ENCODE peak calls at places on chromosomes 5 and 9, in ten cellular contexts. I is suprapubic skin; Q is astrocyte of the hippocampus; N is COR-L47; T is activated CD4-positive, alpha-beta T cell treated with anti-CD3 and anti-CD28 coated beads, Interleukin-2, amount 50 U/mL, for 48 hours; U is T-helper 2 cell treated with Interferon-gamma antibody and Interleukin-4, amounts not matched to agents 5 μg/mL and 100 μg/mL, for 36 hours; K is HS-5; B is amniotic epithelial cell; L is HCT116; X is SK-N-SH. E is an unnamed sample.

GRCh38 chr5:82019342-82020138 is 47.7 kb downstream of the ATG10 start:
- DNase-seq in I (no peak), Q (no peak), N (peak), T (no peak), U (no peak), K (no peak), B (no peak), L (no peak), X (no peak), E (peak)

GRCh38 chr9:104200456-104200994 is 106.4 kb downstream of the SMC2 start:
- DNase-seq in I (peak), Q (no peak), N (no peak), T (no peak), U (no peak), K (no peak), B (no peak), L (no peak), X (no peak), E (no peak)

GRCh38 chr9:33453286-33453882 is 6.0 kb upstream of the AQP3 start:
- DNase-seq in I (no peak), Q (no peak), N (no peak), T (peak), U (no peak), K (no peak), B (no peak), L (no peak), X (no peak), E (no peak)

GRCh38 chr9:93601666-93602065 is 25.3 kb downstream of the PHF2 start:
- DNase-seq in I (no peak), Q (no peak), N (no peak), T (no peak), U (no peak), K (no peak), B (no peak), L (no peak), X (no peak), E (no peak)

GRCh38 chr5:4653475-4653874 is 486.7 kb upstream of the ADAMTS16 start:
- DNase-seq in I (no peak), Q (no peak), N (no peak), T (no peak), U (no peak), K (no peak), B (no peak), L (no peak), X (no peak), E (no peak)

GRCh38 chr9:136576269-136576626 is 30.4 kb upstream of the NOTCH1 start:
- DNase-seq in I (no peak), Q (peak), N (no peak), T (peak), U (no peak), K (no peak), B (no peak), L (no peak), X (no peak), E (no peak)

GRCh38 chr5:135978212-135978631 is 23.4 kb upstream of the LECT2 start:
- DNase-seq in I (no peak), Q (no peak), N (no peak), T (no peak), U (no peak), K (no peak), B (peak), L (no peak), X (no peak), E (no peak)

GRCh38 chr5:168219515-168220410 is 71.7 kb upstream of the WWC1 start:
- DNase-seq in I (no peak), Q (peak), N (peak), T (peak), U (peak), K (peak), B (peak), L (peak), X (peak), E (peak)

GRCh38 chr9:87069690-87070089 is 122.4 kb upstream of the GAS1 start:
- DNase-seq in I (no peak), Q (no peak), N (no peak), T (no peak), U (no peak), K (no peak), B (peak), L (no peak), X (no peak), E (no peak)

GRCh38 chr5:42653705-42654104 is 102.9 kb upstream of the CCDC152 start:
- DNase-seq in I (no peak), Q (no peak), N (no peak), T (no peak), U (no peak), K (no peak), B (no peak), L (no peak), X (no peak), E (no peak)